ENCODE peak calls at places on chromosomes 1 and 21, in four cellular contexts. One of them, this sample, is unnamed.

GRCh38 chr1:173023343-173023742 is 27.4 kb downstream of the TNFSF18 start:
- DNase-seq in heart left ventricle: no peak
- DNase-seq in amniotic epithelial cell: no peak
- DNase-seq in tibial artery: no peak
- DNase-seq in this sample: no peak

GRCh38 chr1:94908965-94909364 is 17.9 kb downstream of the CNN3 start:
- DNase-seq in heart left ventricle: no peak
- DNase-seq in amniotic epithelial cell: no peak
- DNase-seq in tibial artery: no peak
- DNase-seq in this sample: no peak

GRCh38 chr1:41695118-41695517 is 210.6 kb upstream of the EDN2 start:
- DNase-seq in heart left ventricle: peak
- DNase-seq in amniotic epithelial cell: no peak
- DNase-seq in tibial artery: peak
- DNase-seq in this sample: no peak

GRCh38 chr1:33903210-33903589 is 39.3 kb downstream of the HMGB4 start:
- DNase-seq in heart left ventricle: no peak
- DNase-seq in amniotic epithelial cell: no peak
- DNase-seq in tibial artery: no peak
- DNase-seq in this sample: no peak

GRCh38 chr1:201593200-201593828 is 54.4 kb downstream of the NAV1 start:
- DNase-seq in heart left ventricle: no peak
- DNase-seq in amniotic epithelial cell: peak
- DNase-seq in tibial artery: peak
- DNase-seq in this sample: no peak

GRCh38 chr1:200641175-200641489 is 20.6 kb upstream of the KIF14 start:
- DNase-seq in heart left ventricle: no peak
- DNase-seq in amniotic epithelial cell: peak
- DNase-seq in tibial artery: no peak
- DNase-seq in this sample: no peak

GRCh38 chr1:23657659-23658275 is 33.8 kb upstream of the RPL11 start:
- DNase-seq in heart left ventricle: no peak
- DNase-seq in amniotic epithelial cell: peak
- DNase-seq in tibial artery: peak
- DNase-seq in this sample: no peak

GRCh38 chr1:155522069-155522468 is 40.5 kb downstream of the ASH1L start:
- DNase-seq in heart left ventricle: no peak
- DNase-seq in amniotic epithelial cell: peak
- DNase-seq in tibial artery: no peak
- DNase-seq in this sample: no peak

GRCh38 chr21:46081862-46082637 is 15.9 kb upstream of the COL6A2 start:
- DNase-seq in heart left ventricle: peak
- DNase-seq in amniotic epithelial cell: no peak
- DNase-seq in tibial artery: no peak
- DNase-seq in this sample: no peak

GRCh38 chr1:168408531-168409242 is 128.0 kb downstream of the TBX19 start:
- DNase-seq in heart left ventricle: no peak
- DNase-seq in amniotic epithelial cell: peak
- DNase-seq in tibial artery: no peak
- DNase-seq in this sample: no peak

GRCh38 chr1:241451981-241452380 is 67.6 kb downstream of the FH start:
- DNase-seq in heart left ventricle: no peak
- DNase-seq in amniotic epithelial cell: no peak
- DNase-seq in tibial artery: no peak
- DNase-seq in this sample: no peak

GRCh38 chr1:236502579-236502971 is 21.2 kb upstream of the LGALS8 start:
- DNase-seq in heart left ventricle: no peak
- DNase-seq in amniotic epithelial cell: peak
- DNase-seq in tibial artery: no peak
- DNase-seq in this sample: no peak

GRCh38 chr1:18410407-18410806 is 70.3 kb upstream of the KLHDC7A start:
- DNase-seq in heart left ventricle: no peak
- DNase-seq in amniotic epithelial cell: no peak
- DNase-seq in tibial artery: no peak
- DNase-seq in this sample: no peak

GRCh38 chr1:225425211-225425786 is 2.5 kb downstream of the LBR start:
- DNase-seq in heart left ventricle: no peak
- DNase-seq in amniotic epithelial cell: peak
- DNase-seq in tibial artery: no peak
- DNase-seq in this sample: no peak

GRCh38 chr21:38282921-38283320 is 26.1 kb downstream of the KCNJ15 start:
- DNase-seq in heart left ventricle: no peak
- DNase-seq in amniotic epithelial cell: peak
- DNase-seq in tibial artery: no peak
- DNase-seq in this sample: no peak

GRCh38 chr21:34340062-34340461 is 23.7 kb upstream of the KCNE2 start:
- DNase-seq in heart left ventricle: no peak
- DNase-seq in amniotic epithelial cell: no peak
- DNase-seq in tibial artery: no peak
- DNase-seq in this sample: no peak

GRCh38 chr1:214952648-214953047 is 129.9 kb upstream of the KCNK2 start:
- DNase-seq in heart left ventricle: no peak
- DNase-seq in amniotic epithelial cell: no peak
- DNase-seq in tibial artery: no peak
- DNase-seq in this sample: no peak

GRCh38 chr1:13892671-13893325 is 192.8 kb downstream of the PRDM2 start:
- DNase-seq in heart left ventricle: peak
- DNase-seq in amniotic epithelial cell: no peak
- DNase-seq in tibial artery: no peak
- DNase-seq in this sample: no peak

GRCh38 chr1:35557118-35557610 is at the start of gene KIAA0319L:
- DNase-seq in heart left ventricle: peak
- DNase-seq in amniotic epithelial cell: peak
- DNase-seq in tibial artery: peak
- DNase-seq in this sample: peak

GRCh38 chr1:16374266-16374665 is 7.2 kb downstream of the SZRD1 start:
- DNase-seq in heart left ventricle: no peak
- DNase-seq in amniotic epithelial cell: no peak
- DNase-seq in tibial artery: no peak
- DNase-seq in this sample: no peak

GRCh38 chr1:94654505-94654904 is 112.9 kb upstream of the F3 start:
- DNase-seq in heart left ventricle: no peak
- DNase-seq in amniotic epithelial cell: no peak
- DNase-seq in tibial artery: no peak
- DNase-seq in this sample: no peak

GRCh38 chr1:93847811-93848288 is 31.2 kb downstream of the DNTTIP2 start:
- DNase-seq in heart left ventricle: peak
- DNase-seq in amniotic epithelial cell: peak
- DNase-seq in tibial artery: peak
- DNase-seq in this sample: peak

GRCh38 chr1:187894349-187894748 is 1065.6 kb downstream of the PLA2G4A start:
- DNase-seq in heart left ventricle: no peak
- DNase-seq in amniotic epithelial cell: no peak
- DNase-seq in tibial artery: no peak
- DNase-seq in this sample: no peak

GRCh38 chr1:100545855-100546254 is 7.9 kb downstream of the GPR88 start:
- DNase-seq in heart left ventricle: no peak
- DNase-seq in amniotic epithelial cell: no peak
- DNase-seq in tibial artery: no peak
- DNase-seq in this sample: no peak

GRCh38 chr1:51627672-51628071 is 10.8 kb downstream of the OSBPL9 start:
- DNase-seq in heart left ventricle: no peak
- DNase-seq in amniotic epithelial cell: peak
- DNase-seq in tibial artery: no peak
- DNase-seq in this sample: no peak

GRCh38 chr1:243431591-243431990 is 175.8 kb downstream of the SDCCAG8 start:
- DNase-seq in heart left ventricle: no peak
- DNase-seq in amniotic epithelial cell: no peak
- DNase-seq in tibial artery: no peak
- DNase-seq in this sample: no peak

GRCh38 chr1:8962812-8963669 is 17.4 kb downstream of the CA6 start:
- DNase-seq in heart left ventricle: no peak
- DNase-seq in amniotic epithelial cell: peak
- DNase-seq in tibial artery: peak
- DNase-seq in this sample: peak

GRCh38 chr1:23417570-23417969 is 7.0 kb downstream of the TCEA3 start:
- DNase-seq in heart left ventricle: peak
- DNase-seq in amniotic epithelial cell: no peak
- DNase-seq in tibial artery: no peak
- DNase-seq in this sample: no peak

GRCh38 chr1:72649211-72649888 is 367.0 kb upstream of the NEGR1 start:
- DNase-seq in heart left ventricle: peak
- DNase-seq in amniotic epithelial cell: no peak
- DNase-seq in tibial artery: no peak
- DNase-seq in this sample: peak

GRCh38 chr1:63813829-63814277 is 40.0 kb downstream of the ROR1 start:
- DNase-seq in heart left ventricle: no peak
- DNase-seq in amniotic epithelial cell: peak
- DNase-seq in tibial artery: no peak
- DNase-seq in this sample: no peak

GRCh38 chr1:245822997-245823396 is 668.2 kb downstream of the KIF26B start:
- DNase-seq in heart left ventricle: no peak
- DNase-seq in amniotic epithelial cell: peak
- DNase-seq in tibial artery: no peak
- DNase-seq in this sample: no peak